ENCODE peak calls at places on chromosomes 16 and 17, in four cellular contexts. L is AG09319, S is AG10803, B is right atrium auricular region. K is an unnamed sample.

GRCh38 chr16:4653981-4654380 is 29.4 kb downstream of the MGRN1 start:
- DNase-seq in L (no peak), S (no peak), B (no peak), K (no peak)

GRCh38 chr16:53668869-53669268 is 34.8 kb downstream of the RPGRIP1L start:
- DNase-seq in L (no peak), S (no peak), B (no peak), K (no peak)

GRCh38 chr17:37493249-37494027 is 3.7 kb downstream of the DUSP14 start:
- DNase-seq in L (no peak), S (peak; percentile 99), B (no peak), K (no peak)

GRCh38 chr17:21397341-21398050 is 21.3 kb downstream of the KCNJ12 start:
- DNase-seq in L (peak; percentile 36), S (peak; percentile 87), B (no peak), K (no peak)

GRCh38 chr16:72560617-72561016 is 388.7 kb upstream of the PMFBP1 start:
- DNase-seq in L (no peak), S (no peak), B (no peak), K (no peak)

GRCh38 chr17:42133461-42134041 is 10.9 kb downstream of the HSPB9 start:
- DNase-seq in L (no peak), S (no peak), B (no peak), K (no peak)

GRCh38 chr17:74351552-74352210 is 10.0 kb downstream of the BTBD17 start:
- DNase-seq in L (no peak), S (no peak), B (no peak), K (no peak)

GRCh38 chr16:88993946-88994600 is 17.1 kb upstream of the CBFA2T3 start:
- DNase-seq in L (no peak), S (no peak), B (no peak), K (no peak)

GRCh38 chr16:4372578-4373355 is 1.1 kb downstream of the VASN start:
- DNase-seq in L (no peak), S (peak; percentile 90), B (no peak), K (no peak)

GRCh38 chr16:68246671-68247070 is 1.5 kb downstream of the PLA2G15 start:
- DNase-seq in L (no peak), S (peak; percentile 41), B (no peak), K (no peak)

GRCh38 chr16:66408181-66409048 is 18.7 kb upstream of the BEAN1 start:
- DNase-seq in L (no peak), S (peak; percentile 55), B (peak; percentile 59), K (peak; percentile 54)

GRCh38 chr17:73541111-73541510 is 103.1 kb downstream of the SDK2 start:
- DNase-seq in L (no peak), S (peak; percentile 3), B (no peak), K (no peak)

GRCh38 chr16:64375386-64375980 is 746.4 kb downstream of the CDH11 start:
- DNase-seq in L (no peak), S (no peak), B (no peak), K (no peak)

GRCh38 chr16:47096297-47096696 is 47.4 kb downstream of the NETO2 start:
- DNase-seq in L (no peak), S (no peak), B (no peak), K (no peak)

GRCh38 chr16:66007717-66008116 is 358.8 kb upstream of the CDH5 start:
- DNase-seq in L (peak; percentile 63), S (peak; percentile 89), B (no peak), K (no peak)

GRCh38 chr17:34741967-34742366 is 162.6 kb downstream of the TMEM132E start:
- DNase-seq in L (no peak), S (no peak), B (no peak), K (peak; percentile 11)

GRCh38 chr17:72666519-72666874 is 426.0 kb downstream of the SLC39A11 start:
- DNase-seq in L (no peak), S (peak; percentile 6), B (no peak), K (no peak)

GRCh38 chr16:31475949-31476304 is 4.0 kb downstream of the TGFB1I1 start:
- DNase-seq in L (no peak), S (no peak), B (no peak), K (no peak)

GRCh38 chr17:20927586-20927985 is 115.2 kb downstream of the USP22 start:
- DNase-seq in L (no peak), S (no peak), B (no peak), K (no peak)

GRCh38 chr17:38425744-38426143 is 2.5 kb upstream of the ARHGAP23 start:
- DNase-seq in L (no peak), S (no peak), B (no peak), K (no peak)

GRCh38 chr17:19016297-19016696 is 11.7 kb upstream of the FAM83G start:
- DNase-seq in L (no peak), S (no peak), B (no peak), K (no peak)

GRCh38 chr17:29958947-29959657 is 17.7 kb downstream of the EFCAB5 start:
- DNase-seq in L (no peak), S (peak; percentile 11), B (no peak), K (no peak)

GRCh38 chr17:15475620-15476354 is 8.4 kb upstream of the CDRT4 start:
- DNase-seq in L (peak; percentile 20), S (peak; percentile 88), B (no peak), K (no peak)

GRCh38 chr17:60579090-60579489 is 20.9 kb upstream of the PPM1D start:
- DNase-seq in L (no peak), S (peak; percentile 45), B (no peak), K (no peak)

GRCh38 chr17:34706029-34706428 is 126.6 kb downstream of the TMEM132E start:
- DNase-seq in L (no peak), S (no peak), B (no peak), K (no peak)

GRCh38 chr17:12918132-12918531 is 99.7 kb downstream of the ELAC2 start:
- DNase-seq in L (no peak), S (no peak), B (no peak), K (no peak)

GRCh38 chr17:75239778-75240393 is 21.5 kb downstream of the GGA3 start:
- DNase-seq in L (no peak), S (no peak), B (no peak), K (no peak)

GRCh38 chr17:49210158-49211029 is at the start of the genes ABI3 and GNGT2:
- DNase-seq in L (no peak), S (no peak), B (no peak), K (no peak)

GRCh38 chr16:18803569-18804462 is 2.5 kb upstream of the ARL6IP1 start:
- DNase-seq in L (no peak), S (peak; percentile 52), B (no peak), K (no peak)

GRCh38 chr17:76995352-76996105 is 127.3 kb downstream of the MGAT5B start:
- DNase-seq in L (no peak), S (no peak), B (no peak), K (no peak)

GRCh38 chr17:20234266-20234665 is 225.1 kb downstream of the SPECC1 start:
- DNase-seq in L (no peak), S (no peak), B (no peak), K (no peak)

GRCh38 chr17:57903961-57904360 is 51.3 kb downstream of the CUEDC1 start:
- DNase-seq in L (no peak), S (no peak), B (no peak), K (no peak)

GRCh38 chr17:78359936-78360370 is at the start of gene SOCS3:
- DNase-seq in L (peak; percentile 96), S (peak; percentile 98), B (peak; percentile 99), K (peak; percentile 99)

DNA sequence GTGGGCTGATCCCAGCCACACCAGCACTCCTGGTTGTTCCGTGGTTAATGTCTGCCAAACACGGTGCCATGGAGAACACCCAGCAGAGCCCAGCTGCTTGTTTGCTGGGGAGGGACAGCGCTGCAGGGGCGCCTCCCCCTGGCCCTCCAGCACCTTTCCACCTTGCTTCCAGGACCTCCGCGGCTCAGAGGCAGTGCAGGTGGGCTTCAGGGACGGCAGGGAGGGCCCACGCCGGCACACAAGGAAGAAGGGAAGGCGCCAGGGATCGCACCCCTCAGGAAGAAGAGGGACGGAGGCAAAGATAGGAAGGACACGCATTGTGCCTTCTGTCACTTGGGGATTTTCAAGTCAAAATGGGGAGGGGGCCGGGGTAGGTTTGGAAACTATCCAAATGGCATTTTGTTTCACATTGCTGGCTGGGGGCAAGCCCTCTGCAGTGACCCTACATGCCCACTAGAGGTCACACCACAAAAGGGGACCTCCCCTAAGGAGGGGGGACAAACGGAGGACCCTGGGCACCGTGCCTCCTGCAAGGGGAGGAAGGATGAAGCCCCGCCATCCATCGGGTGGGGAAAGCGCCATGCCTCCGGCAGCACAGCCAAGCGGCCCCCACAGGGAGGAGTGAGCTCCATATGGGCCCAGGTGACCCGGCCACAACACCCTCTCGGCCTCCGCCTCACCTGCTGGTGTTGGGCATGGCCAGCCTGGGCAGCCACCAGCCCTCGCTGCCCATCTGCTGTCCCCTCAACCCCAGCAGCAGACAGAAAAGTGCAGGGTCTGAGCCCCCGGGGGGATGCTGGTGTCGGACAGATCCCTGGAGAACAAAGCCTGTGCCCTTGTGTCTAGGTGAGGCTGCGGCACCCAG is 7.5 kb upstream of the C16orf95 start:
- DNase-seq in L (no peak), S (peak; percentile 10), B (no peak), K (peak; percentile 83)
- TF ChIP-seq CTCF in L (peak; percentile 80), S (peak; percentile 78), B (peak; percentile 88), K (peak; percentile 78)

GRCh38 chr17:6713130-6713917 is at the start of gene SLC13A5:
- DNase-seq in L (no peak), S (no peak), B (peak; percentile 5), K (peak; percentile 83)
- TF ChIP-seq CTCF in L (peak; percentile 16), S (peak; percentile 11), B (peak; percentile 33), K (peak; percentile 24)

GRCh38 chr17:47850692-47851573 is at the start of gene SP6:
- DNase-seq in L (no peak), S (peak; percentile 53), B (no peak), K (no peak)
- TF ChIP-seq CTCF in L (no peak), S (no peak), B (peak; percentile 53), K (peak; percentile 38)

DNA sequence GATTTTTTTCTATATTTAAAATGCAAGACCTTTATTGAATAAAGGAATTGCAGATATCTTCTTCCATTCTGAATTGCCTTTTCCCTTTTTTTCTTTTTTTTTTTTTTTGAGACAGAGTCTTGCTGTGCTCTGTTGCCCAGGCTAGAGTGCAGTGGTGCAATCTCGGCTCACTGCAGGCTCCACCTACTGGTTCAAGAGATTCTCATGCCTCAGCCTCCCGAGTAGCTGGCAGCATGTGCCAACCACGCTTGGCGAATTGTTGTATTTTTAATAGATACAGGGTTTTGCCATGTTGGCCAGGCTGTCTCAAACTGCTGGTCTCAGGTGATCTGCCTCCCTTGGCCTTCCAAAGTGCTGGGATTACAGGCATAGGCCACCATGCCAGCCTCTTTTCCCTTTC is 151.5 kb downstream of the CEP112 start:
- DNase-seq in L (no peak), S (no peak), B (no peak), K (no peak)
- TF ChIP-seq CTCF in L (no peak), S (no peak), B (peak; percentile 19), K (peak; percentile 28)

DNA sequence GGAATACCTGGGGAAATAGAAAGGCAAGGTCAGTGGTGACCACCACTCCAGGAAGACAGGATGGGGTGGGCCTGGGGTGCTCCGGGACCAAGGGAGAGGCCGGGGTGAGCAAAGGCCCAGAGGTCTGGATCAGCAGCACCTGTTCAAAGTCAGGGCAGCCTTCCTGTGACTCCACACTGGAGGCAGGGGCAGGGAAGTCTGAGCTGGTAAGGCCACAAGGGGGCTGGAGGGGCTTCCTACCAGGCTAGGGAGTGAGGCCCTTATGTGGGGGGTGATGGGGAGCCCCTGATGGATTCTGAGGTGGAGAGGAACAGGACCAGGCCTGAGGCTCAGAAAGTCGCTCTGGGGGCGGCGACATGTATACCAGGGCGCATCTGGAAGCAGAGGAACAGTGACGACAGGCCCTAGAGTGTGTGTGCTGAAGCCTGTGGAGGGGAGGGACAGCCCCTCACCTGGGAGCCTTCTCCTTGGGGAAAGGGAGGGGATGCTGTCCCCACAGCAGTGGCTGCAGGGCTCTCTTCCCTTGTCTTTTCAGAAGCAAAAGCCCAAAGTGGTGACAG is 3.7 kb downstream of the C16orf78 start:
- DNase-seq in L (no peak), S (no peak), B (no peak), K (no peak)
- TF ChIP-seq CTCF in L (no peak), S (no peak), B (no peak), K (no peak)

K was measured in osteocyte.